ENCODE peak calls at places on chromosome 9, in five cellular contexts. U, L, H, T and F are unnamed samples.
A peak's percentile ranks its signal among the peaks of the same experiment; 100 is the strongest.

GRCh38 chr9:121861501-121862180 is 210.2 kb downstream of the DAB2IP start:
- DNase-seq in U (peak; percentile 32), H (peak; percentile 35), T (no peak), L (no peak), F (no peak)

GRCh38 chr9:78921341-78921740 is 624.4 kb downstream of the PSAT1 start:
- DNase-seq in H (no peak), L (no peak), T (no peak), U (no peak), F (no peak)

GRCh38 chr9:99312736-99313135 is 90.7 kb downstream of the SEC61B start:
- DNase-seq in U (no peak), T (no peak), H (no peak), L (no peak), F (no peak)

GRCh38 chr9:91362212-91362611 is 494 bp upstream of the AUH start:
- DNase-seq in T (no peak), H (no peak), L (no peak), U (no peak), F (no peak)

GRCh38 chr9:16824545-16825041 is 45.9 kb downstream of the BNC2 start:
- DNase-seq in T (peak; percentile 67), H (no peak), L (peak; percentile 70), U (peak; percentile 54), F (peak; percentile 82)

GRCh38 chr9:121107881-121108280 is 33.1 kb downstream of the CNTRL start:
- DNase-seq in U (no peak), T (no peak), L (no peak), H (no peak), F (no peak)

GRCh38 chr9:114314256-114314867 is 8.5 kb upstream of the ORM1 start:
- DNase-seq in U (no peak), H (peak; percentile 11), L (no peak), T (no peak), F (no peak)

GRCh38 chr9:116899337-116900006 is 212.4 kb downstream of the TRIM32 start:
- DNase-seq in U (peak; percentile 25), L (peak; percentile 21), H (no peak), T (no peak), F (peak; percentile 48)

GRCh38 chr9:124480621-124480981 is 26.6 kb downstream of the NR5A1 start:
- DNase-seq in T (peak; percentile 21), L (no peak), U (peak; percentile 22), H (no peak), F (peak; percentile 1)

GRCh38 chr9:89304479-89305188 is 6.4 kb upstream of the CKS2 start:
- DNase-seq in T (no peak), H (no peak), L (no peak), U (no peak), F (no peak)

GRCh38 chr9:78146241-78146640 is 89.6 kb upstream of the CEP78 start:
- DNase-seq in U (no peak), H (no peak), T (no peak), L (no peak), F (no peak)

GRCh38 chr9:135758056-135758455 is 56.1 kb downstream of the KCNT1 start:
- DNase-seq in L (no peak), U (no peak), T (no peak), H (no peak), F (no peak)

GRCh38 chr9:90460220-90460619 is 182.4 kb downstream of the DIRAS2 start:
- DNase-seq in T (no peak), H (no peak), L (no peak), U (no peak), F (no peak)

GRCh38 chr9:94870793-94871558 is 144.5 kb downstream of the AOPEP start:
- DNase-seq in U (peak; percentile 68), L (no peak), T (peak; percentile 50), H (no peak), F (no peak)

GRCh38 chr9:99011161-99011709 is 67.5 kb downstream of the COL15A1 start:
- DNase-seq in H (no peak), T (no peak), L (no peak), U (peak; percentile 35), F (peak; percentile 33)

GRCh38 chr9:116123171-116123570 is 30.4 kb upstream of the PAPPA start:
- DNase-seq in T (no peak), L (no peak), U (no peak), H (no peak), F (no peak)

GRCh38 chr9:108257387-108257786 is 598.4 kb downstream of the ACTL7B start:
- DNase-seq in U (no peak), L (no peak), H (no peak), T (no peak), F (no peak)

GRCh38 chr9:98783518-98784226 is 12.7 kb downstream of the ANKS6 start:
- DNase-seq in L (no peak), U (no peak), H (no peak), T (no peak), F (no peak)

GRCh38 chr9:79604149-79604548 is 32.4 kb downstream of the TLE4 start:
- DNase-seq in U (no peak), T (no peak), H (no peak), L (no peak), F (no peak)

GRCh38 chr9:68575821-68576220 is 35.1 kb upstream of the TMEM252 start:
- DNase-seq in L (no peak), H (no peak), T (no peak), U (no peak), F (no peak)

GRCh38 chr9:121661328-121661727 is 9.9 kb downstream of the DAB2IP start:
- DNase-seq in T (no peak), L (no peak), H (no peak), U (no peak), F (no peak)

GRCh38 chr9:111866976-111867375 is 29.6 kb upstream of the UGCG start:
- DNase-seq in T (no peak), H (no peak), L (peak; percentile 30), U (peak; percentile 84), F (peak; percentile 42)

GRCh38 chr9:91177661-91178280 is 183.9 kb downstream of the AUH start:
- DNase-seq in T (no peak), L (no peak), H (peak; percentile 26), U (peak; percentile 74), F (no peak)

GRCh38 chr9:78031271-78031825 is at the start of gene GNAQ:
- DNase-seq in L (no peak), T (no peak), U (peak; percentile 13), H (no peak), F (no peak)

GRCh38 chr9:78788101-78788500 is 491.2 kb downstream of the PSAT1 start:
- DNase-seq in T (no peak), H (no peak), L (no peak), U (no peak), F (no peak)

GRCh38 chr9:126528967-126529366 is 84.8 kb upstream of the LMX1B start:
- DNase-seq in U (no peak), L (no peak), T (no peak), H (no peak), F (no peak)

GRCh38 chr9:126395439-126396212 is 69.0 kb downstream of the MVB12B start:
- DNase-seq in U (peak; percentile 74), L (peak; percentile 34), H (no peak), T (no peak), F (peak; percentile 55)

GRCh38 chr9:125397736-125398135 is 136.1 kb downstream of the GAPVD1 start:
- DNase-seq in H (no peak), L (no peak), T (no peak), U (no peak), F (no peak)

GRCh38 chr9:24036459-24036858 is 210.4 kb upstream of the ELAVL2 start:
- DNase-seq in T (no peak), U (no peak), L (no peak), H (no peak), F (no peak)

GRCh38 chr9:136372561-136373299 is 739 bp downstream of the CARD9 start:
- DNase-seq in H (peak; percentile 69), L (peak; percentile 75), U (peak; percentile 8), T (no peak), F (no peak)

GRCh38 chr9:126510564-126510963 is 103.2 kb upstream of the LMX1B start:
- DNase-seq in U (no peak), T (no peak), L (no peak), H (no peak), F (no peak)

GRCh38 chr9:21770877-21771560 is 31.4 kb upstream of the MTAP start:
- DNase-seq in L (peak; percentile 34), T (no peak), U (peak; percentile 77), H (no peak), F (peak; percentile 38)

DNA sequence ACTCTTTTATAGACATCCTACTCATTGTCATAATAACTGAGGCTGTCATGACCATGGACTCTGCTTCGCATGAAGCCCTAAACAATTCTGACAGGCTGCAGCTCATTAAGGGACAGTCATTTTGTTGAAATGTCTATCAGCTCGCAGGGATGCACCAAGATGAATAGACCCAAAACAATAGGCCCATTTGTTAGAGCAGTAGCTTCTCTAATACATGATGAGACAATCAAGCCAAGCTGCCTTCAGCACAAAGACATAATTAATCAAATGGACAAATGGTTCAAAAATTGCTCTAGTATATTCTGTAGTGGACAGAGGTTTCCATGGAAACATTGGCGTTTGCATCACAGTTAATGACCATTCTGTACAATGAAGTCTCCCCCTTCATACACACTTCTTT is 274.6 kb downstream of the ANXA1 start:
- DNase-seq in T (no peak), L (no peak), U (no peak), H (no peak), F (no peak)
- H3K4me3 ChIP-seq in T (no peak overlapping the region), L (no peak overlapping the region), U (no peak overlapping the region), H (no peak overlapping the region), F (no peak overlapping the region)

GRCh38 chr9:38036359-38037084 is 32.5 kb downstream of the SHB start:
- DNase-seq in T (no peak), H (no peak), L (no peak), U (no peak), F (no peak)
- H3K4me3 ChIP-seq in T (no peak overlapping the region), H (no peak overlapping the region), L (no peak overlapping the region), U (no peak overlapping the region), F (no peak overlapping the region)

GRCh38 chr9:137762414-137763061 is 115.0 kb upstream of the CACNA1B start:
- DNase-seq in L (no peak), T (no peak), U (no peak), H (peak; percentile 45), F (peak; percentile 21)

GRCh38 chr9:137759649-137760321 is 117.8 kb upstream of the CACNA1B start:
- DNase-seq in U (no peak), H (no peak), T (no peak), L (no peak), F (no peak)

GRCh38 chr9:137760426-137760825 is 117.2 kb upstream of the CACNA1B start:
- DNase-seq in H (no peak), L (no peak), U (no peak), T (no peak), F (no peak)

GRCh38 chr9:137761793-137762192 is 115.8 kb upstream of the CACNA1B start:
- DNase-seq in U (no peak), T (no peak), H (no peak), L (no peak), F (no peak)

GRCh38 chr9:137761032-137761431 is 116.5 kb upstream of the CACNA1B start:
- DNase-seq in L (no peak), T (no peak), U (no peak), H (no peak), F (no peak)
- H3K4me3 ChIP-seq in L (no peak overlapping the region), T (no peak overlapping the region), U (no peak overlapping the region), H (no peak overlapping the region), F (no peak overlapping the region)

DNA sequence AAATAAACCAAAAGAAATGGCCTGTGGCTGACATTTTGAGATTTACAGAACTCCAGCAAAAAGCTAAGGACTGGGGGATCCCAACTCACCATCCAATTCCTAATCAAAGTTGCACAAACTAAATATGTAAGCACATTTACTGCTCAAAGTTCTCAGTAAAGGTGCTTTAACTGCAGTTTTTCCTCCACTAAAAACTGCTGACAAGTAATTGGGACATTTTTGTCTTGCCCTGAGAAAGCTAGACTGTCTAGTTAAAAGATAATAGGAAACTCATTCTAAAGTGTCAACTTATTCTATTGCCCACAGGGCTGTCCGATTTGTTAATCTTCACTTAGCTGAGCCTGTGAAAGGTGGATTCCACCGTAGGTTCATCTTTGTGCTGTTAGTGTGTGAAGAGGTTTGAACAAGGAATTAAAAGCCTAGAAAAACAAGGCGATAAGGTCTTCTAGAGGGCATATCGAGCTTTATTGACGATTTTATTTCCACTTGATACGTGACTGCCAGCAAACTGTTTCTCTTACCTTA is 1.0 kb downstream of the DOCK8 start:
- DNase-seq in U (no peak), T (no peak), L (no peak), H (no peak), F (no peak)
- H3K4me3 ChIP-seq in U (peak overlapping the region; percentile 79), T (peak overlapping the region; percentile 73), L (no peak overlapping the region), H (peak overlapping the region; percentile 63), F (no peak overlapping the region)